ENCODE peak calls at places on chromosomes 5 and 9, in nine cellular contexts. U is tibial nerve; Q is heart right ventricle; N is left ventricle myocardium inferior; X is uterus; C is CD4-positive, alpha-beta T cell; B is dorsolateral prefrontal cortex; G is GM23338; A is transverse colon. F is an unnamed sample. For H3K27me3, the result is how much of the 10 kb centered on the place peaks cover.

GRCh38 chr9:37976714-37977477 is 73.0 kb upstream of the SLC25A51 start:
- DNase-seq in U (peak), Q (no peak), N (no peak), X (peak), C (no peak), B (no peak), G (no peak), A (no peak), F (no peak)

GRCh38 chr9:121271368-121272351 is 3.7 kb downstream of the GSN start:
- DNase-seq in U (peak), Q (peak), N (peak), X (no peak), C (no peak), B (no peak), G (no peak), A (no peak), F (no peak)

GRCh38 chr5:124343451-124343867 is 403.0 kb downstream of the ZNF608 start:
- DNase-seq in U (no peak), Q (no peak), N (no peak), X (no peak), C (no peak), B (no peak), G (no peak), A (no peak), F (no peak)

GRCh38 chr5:31455172-31455571 is 76.7 kb downstream of the DROSHA start:
- DNase-seq in U (no peak), Q (no peak), N (no peak), X (no peak), C (no peak), B (no peak), G (no peak), A (no peak), F (no peak)

GRCh38 chr9:83596899-83597504 is 25.9 kb upstream of the IDNK start:
- DNase-seq in U (peak), Q (peak), N (no peak), X (no peak), C (peak), B (no peak), G (peak), A (peak), F (no peak)

GRCh38 chr5:141508440-141508807 is 19.5 kb downstream of the PCDHGC5 start:
- DNase-seq in U (no peak), Q (no peak), N (no peak), X (no peak), C (no peak), B (no peak), G (no peak), A (no peak), F (no peak)

GRCh38 chr5:120684749-120685415 is 220.8 kb downstream of the PRR16 start:
- DNase-seq in U (no peak), Q (no peak), N (no peak), X (no peak), C (no peak), B (no peak), G (peak), A (no peak), F (no peak)

GRCh38 chr5:156687514-156687913 is 162.6 kb upstream of the PPP1R2B start:
- DNase-seq in U (no peak), Q (peak), N (no peak), X (no peak), C (no peak), B (no peak), G (no peak), A (no peak), F (no peak)

GRCh38 chr9:120478208-120478607 is 101.8 kb downstream of the CDK5RAP2 start:
- DNase-seq in U (no peak), Q (no peak), N (no peak), X (no peak), C (no peak), B (no peak), G (no peak), A (peak), F (no peak)

GRCh38 chr9:121557581-121558422 is 58.2 kb upstream of the GGTA1 start:
- DNase-seq in U (peak), Q (peak), N (peak), X (peak), C (no peak), B (no peak), G (peak), A (peak), F (peak)

GRCh38 chr9:128249914-128250838 is 25.6 kb downstream of the GOLGA2 start:
- DNase-seq in U (peak), Q (peak), N (peak), X (peak), C (peak), B (no peak), G (peak), A (peak), F (no peak)

GRCh38 chr9:77793909-77794308 is 145.8 kb upstream of the GNA14 start:
- DNase-seq in U (no peak), Q (no peak), N (no peak), X (no peak), C (no peak), B (no peak), G (no peak), A (no peak), F (no peak)

GRCh38 chr9:106860731-106861584 is 2.0 kb upstream of the ZNF462 start:
- DNase-seq in U (peak), Q (peak), N (peak), X (peak), C (no peak), B (no peak), G (peak), A (peak), F (no peak)

GRCh38 chr5:82813951-82814350 is 263.2 kb downstream of the TMEM167A start:
- DNase-seq in U (no peak), Q (no peak), N (no peak), X (no peak), C (no peak), B (no peak), G (no peak), A (no peak), F (no peak)

GRCh38 chr9:69460002-69460401 is 135.0 kb downstream of the ENTREP1 start:
- DNase-seq in U (no peak), Q (no peak), N (no peak), X (no peak), C (no peak), B (no peak), G (no peak), A (no peak), F (no peak)
- H3K27me3 ChIP-seq in U (under half), Q (under half), N (under half), X (under half), C (under half), B (under half), G (under half), A (under half), F (under half)

DNA sequence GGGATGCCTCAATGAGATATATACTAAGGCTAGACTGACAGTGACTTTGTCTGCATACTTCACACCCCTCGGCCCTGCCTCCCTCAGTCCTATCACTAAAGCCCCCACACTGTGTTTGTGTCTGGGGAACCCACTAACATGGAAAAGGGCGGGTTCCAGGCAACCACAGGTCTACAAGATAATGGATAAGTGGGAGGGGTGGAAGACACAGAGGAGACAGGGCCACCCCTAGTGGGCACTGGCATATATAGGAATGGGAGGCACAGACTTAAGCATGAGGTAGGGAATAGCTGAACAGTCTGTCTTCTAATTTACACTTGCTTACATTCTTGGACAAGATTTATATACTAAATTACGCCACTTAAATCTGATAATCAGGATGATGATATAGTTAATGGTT is 74.0 kb downstream of the SLIT3 start:
- DNase-seq in U (no peak), Q (no peak), N (no peak), X (no peak), C (no peak), B (no peak), G (peak), A (no peak), F (no peak)
- TF ChIP-seq CTCF in U (no peak), Q (no peak), N (no peak), X (no peak), C (no peak), B (no peak), G (peak), A (no peak), F (no peak)

DNA sequence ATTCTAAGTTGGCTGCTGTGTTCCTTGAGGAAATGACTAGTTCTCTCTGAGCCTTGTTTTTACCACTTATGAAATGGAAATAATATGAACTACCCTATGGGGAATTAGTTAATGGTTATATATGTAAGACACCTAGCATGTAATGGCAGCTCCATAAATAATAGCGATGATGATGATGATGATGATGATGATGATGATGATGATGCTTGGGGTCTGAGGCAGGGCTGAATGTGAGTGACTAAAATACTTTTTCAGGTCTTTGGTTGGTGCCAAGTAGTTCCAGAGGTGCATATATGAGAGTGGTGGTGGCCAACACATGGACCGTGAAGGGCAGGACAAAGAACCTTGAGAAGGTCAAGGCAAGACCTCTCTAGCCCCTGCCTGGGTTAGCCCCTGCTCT is 123.3 kb upstream of the PANK3 start:
- DNase-seq in U (no peak), Q (no peak), N (no peak), X (no peak), C (no peak), B (no peak), G (no peak), A (no peak), F (no peak)
- H3K27me3 ChIP-seq in U (under half), Q (under half), N (under half), X (under half), C (under half), B (under half), G (under half), A (under half), F (under half)

DNA sequence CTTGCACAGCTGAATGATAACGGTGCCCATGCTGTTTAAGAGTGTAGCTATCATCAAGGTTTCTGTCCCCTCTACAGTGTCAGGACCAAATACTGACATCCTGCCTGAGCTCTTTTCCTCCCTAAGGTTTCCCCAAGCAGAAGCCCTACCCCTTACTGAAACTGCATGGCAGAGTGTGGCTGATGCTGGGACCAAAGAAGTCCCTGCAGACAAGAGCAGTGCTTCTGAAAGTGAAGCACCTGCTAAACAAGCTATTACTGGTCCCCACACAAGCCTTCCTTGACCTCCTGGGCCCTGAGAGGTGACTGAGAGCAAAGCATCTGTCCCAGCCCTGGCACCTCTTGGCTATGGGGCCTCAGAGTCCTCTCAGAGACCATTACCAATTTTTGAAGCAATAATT is 56.1 kb downstream of the CFAP90 start:
- DNase-seq in U (no peak), Q (no peak), N (no peak), X (no peak), C (no peak), B (no peak), G (no peak), A (no peak), F (no peak)
- TF ChIP-seq CTCF in U (no peak), Q (no peak), N (no peak), X (no peak), C (no peak), B (no peak), G (no peak), A (no peak), F (no peak)

GRCh38 chr5:139798883-139799282 is 3.3 kb downstream of the PSD2 start:
- DNase-seq in U (no peak), Q (no peak), N (no peak), X (no peak), C (no peak), B (no peak), G (no peak), A (no peak), F (no peak)

GRCh38 chr5:139797335-139797734 is 1.7 kb downstream of the PSD2 start:
- DNase-seq in U (no peak), Q (no peak), N (no peak), X (no peak), C (no peak), B (no peak), G (no peak), A (no peak), F (no peak)

GRCh38 chr5:139799359-139799758 is 3.8 kb downstream of the PSD2 start:
- DNase-seq in U (no peak), Q (no peak), N (no peak), X (no peak), C (no peak), B (no peak), G (no peak), A (no peak), F (no peak)

GRCh38 chr5:139796061-139796806 is 626 bp downstream of the PSD2 start:
- DNase-seq in U (no peak), Q (no peak), N (no peak), X (no peak), C (no peak), B (no peak), G (peak), A (no peak), F (no peak)

DNA sequence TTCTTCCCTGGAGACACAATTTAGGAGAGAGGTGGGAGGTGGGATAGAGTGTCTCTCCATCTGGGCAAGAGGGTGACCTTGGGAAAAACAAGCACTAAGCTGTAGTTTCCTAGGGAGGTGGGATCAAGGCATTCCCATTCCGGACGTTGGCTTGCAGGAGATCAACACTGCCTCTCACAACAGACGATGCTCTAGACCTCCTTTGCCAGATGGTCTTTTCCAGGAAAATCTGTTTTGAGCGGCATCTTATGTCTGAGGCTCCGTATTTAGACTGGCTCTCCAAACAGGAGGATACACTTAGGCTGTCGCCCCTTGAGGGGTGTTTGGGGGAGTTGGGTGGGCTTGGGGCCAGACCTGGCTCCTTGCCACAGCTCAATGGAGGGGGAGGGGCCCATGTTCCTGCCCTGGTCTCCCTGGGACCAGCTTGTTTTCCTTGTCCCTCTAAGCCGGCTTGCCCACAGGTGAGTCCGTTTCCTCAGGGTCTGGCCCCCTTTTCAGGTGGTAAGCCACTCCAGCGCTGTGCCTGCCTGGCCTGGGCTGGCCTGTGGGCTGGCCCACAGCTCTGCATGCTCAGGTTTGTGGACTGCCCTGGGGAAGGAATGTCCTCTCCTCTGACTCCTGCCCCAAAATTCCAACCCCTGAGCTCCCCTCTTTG is 2.4 kb downstream of the PSD2 start:
- DNase-seq in U (no peak), Q (no peak), N (no peak), X (no peak), C (no peak), B (no peak), G (no peak), A (no peak), F (no peak)
- H3K27me3 ChIP-seq in U (under half), Q (under half), N (half or more), X (under half), C (half or more), B (under half), G (half or more), A (half or more), F (under half)

GRCh38 chr9:2228641-2229040 is 213.5 kb downstream of the SMARCA2 start:
- DNase-seq in U (no peak), Q (no peak), N (no peak), X (no peak), C (no peak), B (no peak), G (no peak), A (no peak), F (no peak)

GRCh38 chr9:2229109-2229733 is 214.1 kb downstream of the SMARCA2 start:
- DNase-seq in U (no peak), Q (no peak), N (no peak), X (no peak), C (no peak), B (no peak), G (no peak), A (no peak), F (no peak)

GRCh38 chr9:2227468-2227867 is 212.3 kb downstream of the SMARCA2 start:
- DNase-seq in U (no peak), Q (no peak), N (no peak), X (peak), C (no peak), B (no peak), G (peak), A (no peak), F (no peak)

GRCh38 chr9:2230362-2230761 is 215.2 kb downstream of the SMARCA2 start:
- DNase-seq in U (no peak), Q (no peak), N (no peak), X (no peak), C (no peak), B (no peak), G (peak), A (no peak), F (no peak)

GRCh38 chr9:2228132-2228531 is 213.0 kb downstream of the SMARCA2 start:
- DNase-seq in U (no peak), Q (no peak), N (no peak), X (no peak), C (no peak), B (no peak), G (peak), A (peak), F (no peak)
- TF ChIP-seq CTCF in U (no peak), Q (peak), N (peak), X (no peak), C (no peak), B (peak), G (peak), A (no peak), F (peak)

GRCh38 chr9:113649855-113650206 is 186.3 kb downstream of the RGS3 start:
- DNase-seq in U (no peak), Q (no peak), N (no peak), X (no peak), C (no peak), B (no peak), G (no peak), A (no peak), F (no peak)

GRCh38 chr9:113651896-113652295 is 188.4 kb downstream of the RGS3 start:
- DNase-seq in U (no peak), Q (no peak), N (no peak), X (no peak), C (no peak), B (no peak), G (no peak), A (no peak), F (no peak)

GRCh38 chr9:113649054-113649453 is 185.5 kb downstream of the RGS3 start:
- DNase-seq in U (no peak), Q (peak), N (peak), X (no peak), C (no peak), B (peak), G (no peak), A (peak), F (no peak)

GRCh38 chr9:113648586-113648985 is 185.1 kb downstream of the RGS3 start:
- DNase-seq in U (no peak), Q (no peak), N (no peak), X (no peak), C (no peak), B (no peak), G (no peak), A (no peak), F (no peak)

GRCh38 chr9:113650207-113651131 is 186.9 kb downstream of the RGS3 start:
- DNase-seq in U (no peak), Q (no peak), N (no peak), X (no peak), C (no peak), B (no peak), G (peak), A (no peak), F (no peak)
- H3K27me3 ChIP-seq in U (under half), Q (under half), N (under half), X (under half), C (under half), B (under half), G (under half), A (under half), F (under half)

F was measured in right atrium auricular region.